ENCODE peak calls at places on chromosomes 11 and 22, in seven cellular contexts. One of them, this sample, is unnamed.

GRCh38 chr11:60992842-60993409 is 21.4 kb downstream of the CD6 start:
- DNase-seq in coronary artery: no peak
- DNase-seq in cardiac muscle cell: peak; percentile 43
- DNase-seq in mammary epithelial cell: no peak
- DNase-seq in endodermal cell: peak; percentile 33
- DNase-seq in lung: no peak
- DNase-seq in CD4-positive, CD25-positive, alpha-beta regulatory T cell: no peak
- DNase-seq in this sample: no peak

GRCh38 chr11:59201376-59201775 is 11.4 kb downstream of the MPEG1 start:
- DNase-seq in mammary epithelial cell: no peak
- DNase-seq in endodermal cell: peak; percentile 67
- DNase-seq in coronary artery: no peak
- DNase-seq in CD4-positive, CD25-positive, alpha-beta regulatory T cell: no peak
- DNase-seq in lung: no peak
- DNase-seq in cardiac muscle cell: no peak
- DNase-seq in this sample: no peak

GRCh38 chr11:83000381-83000780 is 71.3 kb downstream of the RAB30 start:
- DNase-seq in lung: no peak
- DNase-seq in cardiac muscle cell: no peak
- DNase-seq in endodermal cell: no peak
- DNase-seq in coronary artery: no peak
- DNase-seq in CD4-positive, CD25-positive, alpha-beta regulatory T cell: no peak
- DNase-seq in mammary epithelial cell: no peak
- DNase-seq in this sample: no peak

GRCh38 chr22:44954113-44954512 is 55.7 kb downstream of the PHF21B start:
- DNase-seq in coronary artery: no peak
- DNase-seq in lung: no peak
- DNase-seq in CD4-positive, CD25-positive, alpha-beta regulatory T cell: no peak
- DNase-seq in mammary epithelial cell: no peak
- DNase-seq in endodermal cell: no peak
- DNase-seq in cardiac muscle cell: no peak
- DNase-seq in this sample: no peak

GRCh38 chr11:86955674-86956522 is 703 bp upstream of the FZD4 start:
- DNase-seq in endodermal cell: peak; percentile 94
- DNase-seq in coronary artery: peak; percentile 95
- DNase-seq in cardiac muscle cell: peak; percentile 94
- DNase-seq in lung: peak; percentile 75
- DNase-seq in CD4-positive, CD25-positive, alpha-beta regulatory T cell: no peak
- DNase-seq in mammary epithelial cell: peak; percentile 72
- DNase-seq in this sample: peak; percentile 90

GRCh38 chr11:65851811-65852507 is 6.0 kb downstream of the CFL1 start:
- DNase-seq in coronary artery: no peak
- DNase-seq in lung: no peak
- DNase-seq in cardiac muscle cell: no peak
- DNase-seq in mammary epithelial cell: no peak
- DNase-seq in CD4-positive, CD25-positive, alpha-beta regulatory T cell: no peak
- DNase-seq in endodermal cell: no peak
- DNase-seq in this sample: no peak

GRCh38 chr11:130428271-130428670 is at the start of gene ADAMTS8:
- DNase-seq in mammary epithelial cell: no peak
- DNase-seq in lung: no peak
- DNase-seq in cardiac muscle cell: peak; percentile 61
- DNase-seq in endodermal cell: no peak
- DNase-seq in CD4-positive, CD25-positive, alpha-beta regulatory T cell: no peak
- DNase-seq in coronary artery: no peak
- DNase-seq in this sample: no peak

GRCh38 chr11:81026008-81026407 is 1585.2 kb upstream of the TENM4 start:
- DNase-seq in cardiac muscle cell: no peak
- DNase-seq in mammary epithelial cell: no peak
- DNase-seq in CD4-positive, CD25-positive, alpha-beta regulatory T cell: no peak
- DNase-seq in coronary artery: no peak
- DNase-seq in endodermal cell: no peak
- DNase-seq in lung: no peak
- DNase-seq in this sample: no peak

GRCh38 chr22:46788426-46789168 is 26.1 kb downstream of the TBC1D22A start:
- DNase-seq in endodermal cell: no peak
- DNase-seq in mammary epithelial cell: no peak
- DNase-seq in CD4-positive, CD25-positive, alpha-beta regulatory T cell: no peak
- DNase-seq in coronary artery: no peak
- DNase-seq in cardiac muscle cell: peak; percentile 57
- DNase-seq in lung: no peak
- DNase-seq in this sample: no peak

GRCh38 chr11:72534859-72535547 is 100.7 kb upstream of the CLPB start:
- DNase-seq in lung: no peak
- DNase-seq in endodermal cell: peak; percentile 79
- DNase-seq in CD4-positive, CD25-positive, alpha-beta regulatory T cell: no peak
- DNase-seq in coronary artery: no peak
- DNase-seq in cardiac muscle cell: peak; percentile 15
- DNase-seq in mammary epithelial cell: no peak
- DNase-seq in this sample: no peak

GRCh38 chr11:95556342-95557151 is 233.0 kb downstream of the FAM76B start:
- DNase-seq in coronary artery: no peak
- DNase-seq in mammary epithelial cell: peak; percentile 24
- DNase-seq in cardiac muscle cell: no peak
- DNase-seq in CD4-positive, CD25-positive, alpha-beta regulatory T cell: no peak
- DNase-seq in endodermal cell: peak; percentile 57
- DNase-seq in lung: no peak
- DNase-seq in this sample: no peak

GRCh38 chr11:130652671-130653335 is 204.4 kb downstream of the ADAMTS15 start:
- DNase-seq in CD4-positive, CD25-positive, alpha-beta regulatory T cell: no peak
- DNase-seq in endodermal cell: peak; percentile 17
- DNase-seq in lung: peak; percentile 80
- DNase-seq in cardiac muscle cell: no peak
- DNase-seq in coronary artery: peak; percentile 87
- DNase-seq in mammary epithelial cell: no peak
- DNase-seq in this sample: no peak

GRCh38 chr22:41578114-41578513 is 11.5 kb downstream of the PMM1 start:
- DNase-seq in coronary artery: no peak
- DNase-seq in cardiac muscle cell: no peak
- DNase-seq in CD4-positive, CD25-positive, alpha-beta regulatory T cell: no peak
- DNase-seq in mammary epithelial cell: no peak
- DNase-seq in lung: no peak
- DNase-seq in endodermal cell: no peak
- DNase-seq in this sample: no peak

GRCh38 chr11:126185200-126186030 is 26.0 kb downstream of the RPUSD4 start:
- DNase-seq in lung: no peak
- DNase-seq in cardiac muscle cell: no peak
- DNase-seq in endodermal cell: no peak
- DNase-seq in CD4-positive, CD25-positive, alpha-beta regulatory T cell: no peak
- DNase-seq in coronary artery: no peak
- DNase-seq in mammary epithelial cell: no peak
- DNase-seq in this sample: peak; percentile 48

GRCh38 chr22:25722223-25723015 is 19.6 kb upstream of the MYO18B start:
- DNase-seq in cardiac muscle cell: no peak
- DNase-seq in mammary epithelial cell: no peak
- DNase-seq in endodermal cell: no peak
- DNase-seq in coronary artery: no peak
- DNase-seq in lung: no peak
- DNase-seq in CD4-positive, CD25-positive, alpha-beta regulatory T cell: no peak
- DNase-seq in this sample: no peak

GRCh38 chr11:10051868-10052586 is 242.0 kb downstream of the SBF2 start:
- DNase-seq in cardiac muscle cell: no peak
- DNase-seq in coronary artery: no peak
- DNase-seq in endodermal cell: no peak
- DNase-seq in mammary epithelial cell: no peak
- DNase-seq in CD4-positive, CD25-positive, alpha-beta regulatory T cell: no peak
- DNase-seq in lung: no peak
- DNase-seq in this sample: no peak

GRCh38 chr11:84045146-84045545 is 759.0 kb upstream of the CCDC90B start:
- DNase-seq in cardiac muscle cell: no peak
- DNase-seq in mammary epithelial cell: no peak
- DNase-seq in CD4-positive, CD25-positive, alpha-beta regulatory T cell: no peak
- DNase-seq in lung: no peak
- DNase-seq in endodermal cell: no peak
- DNase-seq in coronary artery: no peak
- DNase-seq in this sample: no peak

DNA sequence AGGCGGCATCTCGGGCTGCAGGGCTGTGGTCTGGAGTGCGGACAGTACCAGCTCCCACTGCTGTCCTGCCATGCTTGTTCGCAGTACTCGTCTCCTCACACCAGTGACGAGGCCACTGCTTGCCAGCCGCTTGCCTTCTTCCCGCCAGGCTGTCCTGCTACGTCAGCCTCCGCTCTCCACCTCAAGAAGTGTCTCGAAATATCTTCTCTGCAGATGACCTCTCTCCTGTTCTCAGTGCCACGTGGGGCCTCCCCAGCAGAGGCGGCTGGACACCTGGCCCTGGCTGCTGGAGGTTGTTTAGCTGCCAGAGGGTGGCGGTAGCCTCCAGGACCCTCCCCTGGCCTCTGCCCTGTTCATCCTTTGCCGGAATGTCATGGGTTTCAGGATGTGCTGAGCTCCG is 3.1 kb upstream of the CCDC188 start:
- DNase-seq in coronary artery: no peak
- DNase-seq in cardiac muscle cell: peak; percentile 27
- DNase-seq in mammary epithelial cell: no peak
- DNase-seq in lung: no peak
- DNase-seq in endodermal cell: peak; percentile 71
- DNase-seq in CD4-positive, CD25-positive, alpha-beta regulatory T cell: no peak
- DNase-seq in this sample: no peak
- H3K27ac ChIP-seq in coronary artery: no peak overlapping the region
- H3K27ac ChIP-seq in cardiac muscle cell: no peak overlapping the region
- H3K27ac ChIP-seq in mammary epithelial cell: no peak overlapping the region
- H3K27ac ChIP-seq in lung: no peak overlapping the region
- H3K27ac ChIP-seq in endodermal cell: peak overlapping the region; percentile 44
- H3K27ac ChIP-seq in CD4-positive, CD25-positive, alpha-beta regulatory T cell: no peak overlapping the region
- H3K27ac ChIP-seq in this sample: no peak overlapping the region

GRCh38 chr22:24185501-24186351 is 4.4 kb downstream of the SUSD2 start:
- DNase-seq in endodermal cell: no peak
- DNase-seq in CD4-positive, CD25-positive, alpha-beta regulatory T cell: no peak
- DNase-seq in mammary epithelial cell: no peak
- DNase-seq in coronary artery: no peak
- DNase-seq in cardiac muscle cell: no peak
- DNase-seq in lung: no peak
- DNase-seq in this sample: peak; percentile 57

GRCh38 chr22:24185001-24185500 is 3.8 kb downstream of the SUSD2 start:
- DNase-seq in mammary epithelial cell: no peak
- DNase-seq in cardiac muscle cell: no peak
- DNase-seq in CD4-positive, CD25-positive, alpha-beta regulatory T cell: no peak
- DNase-seq in endodermal cell: no peak
- DNase-seq in coronary artery: no peak
- DNase-seq in lung: no peak
- DNase-seq in this sample: no peak

GRCh38 chr22:24186352-24186740 is 5.1 kb downstream of the SUSD2 start:
- DNase-seq in coronary artery: no peak
- DNase-seq in mammary epithelial cell: no peak
- DNase-seq in cardiac muscle cell: no peak
- DNase-seq in CD4-positive, CD25-positive, alpha-beta regulatory T cell: no peak
- DNase-seq in lung: no peak
- DNase-seq in endodermal cell: no peak
- DNase-seq in this sample: no peak

GRCh38 chr22:24183321-24184031 is 2.2 kb downstream of the SUSD2 start:
- DNase-seq in cardiac muscle cell: no peak
- DNase-seq in endodermal cell: no peak
- DNase-seq in mammary epithelial cell: no peak
- DNase-seq in coronary artery: no peak
- DNase-seq in CD4-positive, CD25-positive, alpha-beta regulatory T cell: no peak
- DNase-seq in lung: peak; percentile 53
- DNase-seq in this sample: peak; percentile 74

DNA sequence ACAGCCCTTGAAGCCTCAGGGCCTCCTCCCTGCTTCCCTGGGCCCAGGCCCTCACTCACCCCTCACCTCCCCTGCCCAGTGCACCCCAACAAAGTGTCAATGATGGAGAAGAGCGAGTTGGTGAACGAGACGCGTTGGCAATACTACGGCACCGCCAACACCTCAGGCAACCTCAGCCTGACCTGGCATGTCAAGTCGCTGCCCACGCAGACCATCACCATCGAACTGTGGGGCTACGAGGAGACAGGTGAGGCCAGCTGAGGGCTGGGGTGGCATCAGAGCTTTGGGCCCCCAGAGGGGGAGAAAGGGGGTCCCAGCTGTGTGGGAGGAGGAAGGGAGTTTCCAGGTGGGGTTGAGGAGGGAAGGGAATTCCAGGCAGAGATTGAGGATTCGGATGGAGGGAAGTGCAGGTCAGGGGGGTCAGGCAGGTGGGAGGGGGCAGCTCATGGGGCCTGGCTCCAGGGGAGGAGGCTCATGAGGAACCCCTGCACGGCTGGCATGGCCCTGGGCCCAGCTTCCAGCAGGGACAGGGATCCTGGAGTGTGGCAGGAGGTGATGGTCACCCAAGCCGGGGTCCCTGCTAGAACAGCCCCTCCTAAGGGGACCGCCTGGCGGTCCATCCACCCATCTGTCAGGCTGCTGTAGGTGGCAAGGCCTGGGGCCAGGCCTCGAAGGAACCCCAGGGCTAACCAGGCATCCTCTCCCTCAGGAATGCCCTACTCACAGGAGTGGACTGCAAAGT is 2.9 kb downstream of the SUSD2 start:
- DNase-seq in CD4-positive, CD25-positive, alpha-beta regulatory T cell: no peak
- DNase-seq in coronary artery: no peak
- DNase-seq in mammary epithelial cell: no peak
- DNase-seq in endodermal cell: no peak
- DNase-seq in cardiac muscle cell: no peak
- DNase-seq in lung: no peak
- DNase-seq in this sample: peak; percentile 55
- H3K4me3 ChIP-seq in CD4-positive, CD25-positive, alpha-beta regulatory T cell: no peak overlapping the region
- H3K4me3 ChIP-seq in coronary artery: peak overlapping the region; percentile 71
- H3K4me3 ChIP-seq in mammary epithelial cell: no peak overlapping the region
- H3K4me3 ChIP-seq in endodermal cell: no peak overlapping the region
- H3K4me3 ChIP-seq in cardiac muscle cell: no peak overlapping the region
- H3K4me3 ChIP-seq in lung: no peak overlapping the region
- H3K4me3 ChIP-seq in this sample: no peak overlapping the region

GRCh38 chr11:118619444-118620205 is 12.2 kb downstream of the PHLDB1 start:
- DNase-seq in lung: no peak
- DNase-seq in endodermal cell: no peak
- DNase-seq in CD4-positive, CD25-positive, alpha-beta regulatory T cell: no peak
- DNase-seq in cardiac muscle cell: no peak
- DNase-seq in mammary epithelial cell: peak; percentile 94
- DNase-seq in coronary artery: no peak
- DNase-seq in this sample: peak; percentile 37
- H3K27ac ChIP-seq in lung: peak overlapping the region; percentile 76
- H3K27ac ChIP-seq in endodermal cell: peak overlapping the region; percentile 84
- H3K27ac ChIP-seq in CD4-positive, CD25-positive, alpha-beta regulatory T cell: no peak overlapping the region
- H3K27ac ChIP-seq in cardiac muscle cell: no peak overlapping the region
- H3K27ac ChIP-seq in mammary epithelial cell: peak overlapping the region; percentile 76
- H3K27ac ChIP-seq in coronary artery: peak overlapping the region; percentile 90
- H3K27ac ChIP-seq in this sample: peak overlapping the region; percentile 71

GRCh38 chr11:123305601-123306000 is 110.6 kb upstream of the CLMP start:
- DNase-seq in endodermal cell: no peak
- DNase-seq in lung: no peak
- DNase-seq in coronary artery: no peak
- DNase-seq in mammary epithelial cell: no peak
- DNase-seq in cardiac muscle cell: no peak
- DNase-seq in CD4-positive, CD25-positive, alpha-beta regulatory T cell: no peak
- DNase-seq in this sample: no peak

GRCh38 chr11:123306531-123306930 is 111.5 kb upstream of the CLMP start:
- DNase-seq in endodermal cell: no peak
- DNase-seq in mammary epithelial cell: no peak
- DNase-seq in lung: no peak
- DNase-seq in CD4-positive, CD25-positive, alpha-beta regulatory T cell: no peak
- DNase-seq in coronary artery: no peak
- DNase-seq in cardiac muscle cell: no peak
- DNase-seq in this sample: no peak

GRCh38 chr11:123303924-123304323 is 108.9 kb upstream of the CLMP start:
- DNase-seq in endodermal cell: peak; percentile 48
- DNase-seq in CD4-positive, CD25-positive, alpha-beta regulatory T cell: no peak
- DNase-seq in lung: no peak
- DNase-seq in mammary epithelial cell: no peak
- DNase-seq in cardiac muscle cell: no peak
- DNase-seq in coronary artery: no peak
- DNase-seq in this sample: no peak

GRCh38 chr11:123302751-123303195 is 107.7 kb upstream of the CLMP start:
- DNase-seq in CD4-positive, CD25-positive, alpha-beta regulatory T cell: no peak
- DNase-seq in lung: no peak
- DNase-seq in cardiac muscle cell: no peak
- DNase-seq in endodermal cell: peak; percentile 53
- DNase-seq in coronary artery: no peak
- DNase-seq in mammary epithelial cell: peak; percentile 8
- DNase-seq in this sample: no peak

GRCh38 chr11:123304828-123305530 is 109.9 kb upstream of the CLMP start:
- DNase-seq in lung: peak; percentile 38
- DNase-seq in mammary epithelial cell: no peak
- DNase-seq in endodermal cell: peak; percentile 75
- DNase-seq in CD4-positive, CD25-positive, alpha-beta regulatory T cell: no peak
- DNase-seq in cardiac muscle cell: no peak
- DNase-seq in coronary artery: no peak
- DNase-seq in this sample: no peak
- H3K4me3 ChIP-seq in lung: no peak overlapping the region
- H3K4me3 ChIP-seq in mammary epithelial cell: no peak overlapping the region
- H3K4me3 ChIP-seq in endodermal cell: no peak overlapping the region
- H3K4me3 ChIP-seq in CD4-positive, CD25-positive, alpha-beta regulatory T cell: no peak overlapping the region
- H3K4me3 ChIP-seq in cardiac muscle cell: no peak overlapping the region
- H3K4me3 ChIP-seq in coronary artery: no peak overlapping the region
- H3K4me3 ChIP-seq in this sample: no peak overlapping the region